ENCODE peak calls at places on chromosomes 13 and 19, in ten cellular contexts. E is head of caudate nucleus, B is EL, T is K562, H is brain pericyte, R is uterus, P is astrocyte of the cerebellum, X is M059J, D is right cardiac atrium, O is SK-N-DZ. M is an unnamed sample.

GRCh38 chr13:73672492-73672891 is 461.7 kb downstream of the KLF12 start:
- DNase-seq in T (no peak), O (no peak), B (no peak), P (no peak), R (no peak), H (no peak), E (no peak), D (no peak), X (no peak), M (no peak)

GRCh38 chr19:19480688-19481087 is 34.7 kb downstream of the TSSK6 start:
- DNase-seq in H (no peak), T (no peak), R (no peak), O (no peak), E (no peak), B (no peak), D (peak), X (peak), P (peak), M (no peak)

GRCh38 chr19:58476498-58477015 is 405 bp downstream of the ZNF446 start:
- DNase-seq in O (no peak), P (no peak), R (no peak), D (no peak), X (peak), H (no peak), T (peak), B (peak), E (no peak), M (peak)

GRCh38 chr13:70108276-70108845 is at the start of gene KLHL1:
- DNase-seq in H (no peak), D (no peak), P (no peak), O (peak), E (peak), R (no peak), T (no peak), B (no peak), X (no peak), M (no peak)

GRCh38 chr13:35838356-35838755 is 292.8 kb downstream of the DCLK1 start:
- DNase-seq in R (no peak), E (no peak), D (no peak), O (no peak), X (peak), P (peak), H (no peak), T (no peak), B (peak), M (no peak)

GRCh38 chr13:43333176-43333575 is 309.8 kb downstream of the DNAJC15 start:
- DNase-seq in R (no peak), T (no peak), X (no peak), B (no peak), P (no peak), E (no peak), D (no peak), H (no peak), O (no peak), M (no peak)

GRCh38 chr13:49400755-49401659 is 42.9 kb downstream of the CAB39L start:
- DNase-seq in E (peak), T (no peak), B (peak), H (peak), D (no peak), O (peak), X (peak), P (no peak), R (peak), M (no peak)

GRCh38 chr13:26112843-26113242 is 61.0 kb upstream of the SHISA2 start:
- DNase-seq in H (no peak), R (no peak), X (peak), O (no peak), T (peak), E (no peak), B (no peak), D (no peak), P (no peak), M (no peak)

GRCh38 chr19:14361824-14362223 is 19.4 kb upstream of the ADGRE5 start:
- DNase-seq in R (peak), H (no peak), T (peak), O (peak), D (peak), E (no peak), X (peak), B (no peak), P (no peak), M (no peak)

GRCh38 chr13:51814825-51815650 is 11.1 kb upstream of the DHRS12 start:
- DNase-seq in R (peak), D (no peak), X (peak), T (peak), O (peak), H (no peak), B (peak), P (peak), E (peak), M (peak)

GRCh38 chr13:25927966-25928365 is 123.8 kb downstream of the SHISA2 start:
- DNase-seq in R (no peak), H (no peak), D (no peak), P (no peak), X (no peak), E (no peak), T (no peak), B (no peak), O (no peak), M (no peak)

GRCh38 chr19:39307233-39307821 is 11.1 kb downstream of the IFNL1 start:
- DNase-seq in P (no peak), O (no peak), R (no peak), T (peak), D (peak), E (no peak), B (no peak), H (no peak), X (no peak), M (peak)

GRCh38 chr13:104837756-104838155 is 1697.7 kb downstream of the EFNB2 start:
- DNase-seq in X (no peak), E (no peak), D (no peak), O (no peak), T (no peak), B (no peak), R (no peak), H (no peak), P (no peak), M (no peak)

GRCh38 chr13:71712988-71713653 is 153.9 kb downstream of the DACH1 start:
- DNase-seq in O (peak), H (peak), D (no peak), T (no peak), X (peak), R (no peak), E (no peak), B (no peak), P (peak), M (no peak)

GRCh38 chr19:646798-647565 is 7.3 kb downstream of the FGF22 start:
- DNase-seq in R (no peak), E (no peak), P (no peak), D (peak), T (peak), B (no peak), O (no peak), X (no peak), H (no peak), M (peak)

GRCh38 chr13:103615778-103616177 is 549.6 kb upstream of the SLC10A2 start:
- DNase-seq in D (no peak), B (no peak), R (no peak), E (no peak), P (no peak), T (no peak), X (no peak), O (peak), H (no peak), M (no peak)

GRCh38 chr13:44449999-44450821 is 76.6 kb downstream of the SERP2 start:
- DNase-seq in D (no peak), E (no peak), X (no peak), T (no peak), R (no peak), H (no peak), B (no peak), O (no peak), P (no peak), M (no peak)

GRCh38 chr13:46478641-46479040 is 74.3 kb upstream of the LRCH1 start:
- DNase-seq in H (no peak), T (no peak), D (no peak), X (no peak), R (no peak), B (peak), P (no peak), E (no peak), O (no peak), M (no peak)

GRCh38 chr19:41997851-41998229 is 3.8 kb upstream of the ATP1A3 start:
- DNase-seq in P (no peak), R (no peak), T (no peak), H (no peak), O (peak), D (no peak), B (no peak), X (no peak), E (no peak), M (no peak)

GRCh38 chr13:79710376-79710775 is 229.4 kb downstream of the NDFIP2 start:
- DNase-seq in P (peak), E (no peak), H (no peak), B (peak), X (peak), D (no peak), R (no peak), O (no peak), T (no peak), M (no peak)

GRCh38 chr19:6064016-6064702 is 46.1 kb downstream of the RFX2 start:
- DNase-seq in H (no peak), T (no peak), X (peak), D (no peak), P (no peak), B (peak), O (no peak), E (no peak), R (peak), M (no peak)

GRCh38 chr19:48777139-48777538 is 21.8 kb downstream of the FGF21 start:
- DNase-seq in R (no peak), O (no peak), T (no peak), X (no peak), H (no peak), E (no peak), B (no peak), P (no peak), D (no peak), M (no peak)

GRCh38 chr13:108877300-108877699 is 247.9 kb downstream of the MYO16 start:
- DNase-seq in D (no peak), O (no peak), R (no peak), E (no peak), P (no peak), H (no peak), X (no peak), T (no peak), B (peak), M (no peak)

GRCh38 chr19:48900477-48901452 is 653 bp downstream of the NUCB1 start:
- DNase-seq in R (no peak), D (peak), P (no peak), H (no peak), O (no peak), E (no peak), X (peak), B (peak), T (peak), M (no peak)

GRCh38 chr19:44809856-44810554 is 1.1 kb downstream of the BCAM start:
- DNase-seq in B (no peak), T (no peak), H (no peak), O (no peak), X (no peak), D (no peak), R (no peak), P (no peak), E (no peak), M (no peak)

GRCh38 chr19:45506991-45507863 is at the start of gene VASP:
- DNase-seq in T (peak), P (peak), O (peak), X (peak), B (peak), H (no peak), E (peak), R (peak), D (peak), M (peak)

GRCh38 chr13:89375839-89376238 is 1704.7 kb downstream of the SLITRK5 start:
- DNase-seq in T (no peak), P (peak), O (no peak), E (no peak), B (no peak), H (peak), X (peak), R (no peak), D (no peak), M (no peak)

GRCh38 chr13:90701264-90701663 is 646.2 kb upstream of the MIR17HG start:
- DNase-seq in O (no peak), B (no peak), T (no peak), P (no peak), X (no peak), D (no peak), R (no peak), H (no peak), E (no peak), M (no peak)

GRCh38 chr19:50479761-50480251 is 3.2 kb upstream of the GARIN5A start:
- DNase-seq in E (no peak), X (no peak), O (no peak), R (no peak), D (peak), T (no peak), H (no peak), B (no peak), P (no peak), M (no peak)

GRCh38 chr13:35699805-35700204 is 223.3 kb upstream of the MAB21L1 start:
- DNase-seq in H (no peak), D (no peak), E (no peak), X (peak), T (no peak), B (peak), P (peak), O (no peak), R (peak), M (peak)

GRCh38 chr13:111876506-111876905 is 190.4 kb upstream of the SOX1 start:
- DNase-seq in B (no peak), H (no peak), R (no peak), D (no peak), T (no peak), E (no peak), O (no peak), P (no peak), X (no peak), M (no peak)

GRCh38 chr19:6877766-6878165 is 9.6 kb upstream of the ADGRE1 start:
- DNase-seq in E (no peak), R (no peak), H (no peak), B (no peak), T (no peak), X (no peak), O (no peak), D (no peak), P (no peak), M (no peak)

GRCh38 chr19:27679399-27679798 is 1533.6 kb downstream of the UQCRFS1 start:
- DNase-seq in P (no peak), O (no peak), T (no peak), E (no peak), B (no peak), D (no peak), H (no peak), X (no peak), R (no peak), M (no peak)

GRCh38 chr13:73894995-73895571 is 239.1 kb downstream of the KLF12 start:
- DNase-seq in H (no peak), X (no peak), E (no peak), P (peak), B (no peak), D (no peak), R (no peak), O (no peak), T (no peak), M (no peak)

GRCh38 chr13:78596701-78597550 is 6.4 kb downstream of the POU4F1 start:
- DNase-seq in R (no peak), E (no peak), X (no peak), H (no peak), O (no peak), T (no peak), B (no peak), P (no peak), D (no peak), M (no peak)

GRCh38 chr13:94947965-94948371 is 235.6 kb upstream of the SOX21 start:
- DNase-seq in T (no peak), P (peak), E (peak), H (no peak), B (no peak), R (no peak), D (no peak), X (no peak), O (no peak), M (no peak)

M was measured in left cardiac atrium.